ENCODE peak calls at places on chromosome 11, in nine cellular contexts. G is cardiac muscle cell; K is CD8-positive, alpha-beta T cell; F is heart right ventricle; M is kidney epithelial cell; J is CD8-positive, alpha-beta memory T cell; B is neural progenitor cell; D is pancreas; X is effector memory CD4-positive, alpha-beta T cell. T is an unnamed sample.

GRCh38 chr11:102401905-102402304 is 50.7 kb downstream of the TMEM123 start:
- DNase-seq in X (no peak), J (no peak), M (no peak), G (no peak), F (no peak), D (no peak), K (no peak), B (no peak), T (no peak)

GRCh38 chr11:9357041-9357440 is 27.4 kb upstream of the IPO7 start:
- DNase-seq in J (no peak), F (no peak), B (no peak), G (no peak), X (no peak), M (no peak), K (no peak), D (no peak), T (no peak)

GRCh38 chr11:75261902-75262361 is 21.4 kb downstream of the TPBGL start:
- DNase-seq in D (no peak), F (no peak), X (no peak), M (no peak), G (no peak), B (peak; percentile 1), K (no peak), J (no peak), T (no peak)

GRCh38 chr11:117690484-117691205 is 106.4 kb downstream of the DSCAML1 start:
- DNase-seq in M (no peak), X (no peak), J (no peak), B (no peak), F (no peak), D (no peak), G (no peak), K (no peak), T (no peak)

GRCh38 chr11:130798280-130798679 is 118.0 kb downstream of the SNX19 start:
- DNase-seq in D (no peak), F (no peak), M (peak; percentile 94), X (no peak), B (no peak), G (peak; percentile 57), K (no peak), J (no peak), T (peak; percentile 78)

GRCh38 chr11:6067502-6067901 is 36.9 kb upstream of the OR56A1 start:
- DNase-seq in G (no peak), M (no peak), J (no peak), B (no peak), X (no peak), K (no peak), D (no peak), F (no peak), T (no peak)

GRCh38 chr11:131692961-131693360 is 322.5 kb downstream of the NTM start:
- DNase-seq in G (no peak), J (no peak), F (no peak), M (no peak), B (no peak), K (no peak), X (no peak), D (no peak), T (no peak)

GRCh38 chr11:6216501-6216900 is 11.1 kb downstream of the C11orf42 start:
- DNase-seq in K (no peak), B (no peak), J (no peak), X (no peak), D (no peak), M (no peak), F (no peak), G (no peak), T (no peak)

GRCh38 chr11:75543808-75544207 is 18.1 kb upstream of the GDPD5 start:
- DNase-seq in G (no peak), F (no peak), M (no peak), B (no peak), J (no peak), K (no peak), D (no peak), X (no peak), T (no peak)

GRCh38 chr11:126060651-126061220 is 1.9 kb downstream of the CDON start:
- DNase-seq in X (no peak), D (no peak), K (no peak), M (no peak), B (peak; percentile 32), F (no peak), J (no peak), G (no peak), T (no peak)

GRCh38 chr11:27740362-27741024 is 40.2 kb upstream of the BDNF start:
- DNase-seq in M (no peak), F (no peak), J (no peak), K (no peak), G (peak; percentile 13), X (no peak), D (no peak), B (no peak), T (no peak)

GRCh38 chr11:2259897-2260451 is 10.4 kb downstream of the ASCL2 start:
- DNase-seq in K (no peak), J (no peak), F (no peak), G (no peak), B (no peak), X (no peak), D (no peak), M (no peak), T (no peak)

GRCh38 chr11:19419021-19419750 is 178.4 kb upstream of the E2F8 start:
- DNase-seq in F (no peak), D (no peak), B (no peak), J (no peak), X (no peak), M (no peak), K (no peak), G (peak; percentile 74), T (no peak)
- H3K4me3 ChIP-seq in F (no peak overlapping the region), D (no peak overlapping the region), B (no peak overlapping the region), J (no peak overlapping the region), X (no peak overlapping the region), M (no peak overlapping the region), K (no peak overlapping the region), G (no peak overlapping the region), T (no peak overlapping the region)

DNA sequence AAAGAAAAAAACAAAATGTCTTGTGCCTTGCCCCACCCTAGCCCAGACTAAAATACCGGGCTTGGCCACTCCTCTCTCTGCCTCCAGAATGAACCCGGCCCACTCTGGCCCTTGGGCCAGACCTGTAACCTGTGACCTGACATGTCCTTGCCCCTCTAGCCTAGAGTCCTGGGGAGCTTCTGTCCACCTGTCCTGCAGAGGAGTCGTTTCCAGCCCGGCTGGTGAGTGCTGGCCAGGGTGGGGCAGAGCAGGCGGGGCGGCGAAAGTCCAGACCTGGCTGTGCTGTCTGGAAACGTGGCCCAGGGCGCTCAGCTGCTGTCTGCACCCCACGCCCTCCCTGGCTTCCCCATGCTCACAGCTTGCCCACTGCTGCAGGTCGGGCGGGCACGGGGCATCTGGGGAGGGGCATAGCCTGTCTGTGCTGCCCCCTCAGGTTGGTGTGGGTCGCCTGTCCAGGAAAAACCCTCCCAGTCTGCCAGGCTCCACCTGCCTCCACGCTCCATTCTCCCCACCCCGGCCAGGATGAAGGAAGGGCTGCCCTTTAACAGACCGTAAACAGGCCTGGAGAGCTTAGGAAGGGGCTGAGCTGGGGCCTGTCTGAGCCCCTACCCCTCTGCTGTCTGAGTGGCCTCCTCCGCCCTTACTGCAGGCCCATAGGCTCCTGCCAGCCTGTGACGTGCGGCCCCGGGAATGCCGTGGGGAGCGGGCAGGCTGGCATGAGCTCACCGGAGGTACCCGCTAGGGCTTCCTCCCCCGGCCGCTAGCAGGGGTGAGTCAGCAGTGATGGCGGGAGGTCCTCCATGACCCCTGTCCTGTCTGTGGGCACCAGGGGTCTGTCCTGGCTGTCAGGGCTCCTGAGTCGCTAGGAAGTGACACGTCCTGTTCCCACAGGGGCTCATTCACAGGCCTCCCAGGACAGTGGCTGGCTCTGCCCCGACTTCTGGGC is 1.9 kb downstream of the CD151 start:
- DNase-seq in J (no peak), D (peak; percentile 97), B (no peak), F (peak; percentile 84), G (peak; percentile 63), M (peak; percentile 92), X (no peak), K (no peak), T (no peak)
- H3K4me3 ChIP-seq in J (no peak overlapping the region), D (peak overlapping the region; percentile 83), B (no peak overlapping the region), F (peak overlapping the region; percentile 88), G (no peak overlapping the region), M (peak overlapping the region; percentile 75), X (no peak overlapping the region), K (no peak overlapping the region), T (peak overlapping the region; percentile 72)

GRCh38 chr11:24793479-24793878 is 296.6 kb downstream of the LUZP2 start:
- DNase-seq in G (peak; percentile 29), M (no peak), F (no peak), J (no peak), K (no peak), B (no peak), D (no peak), X (no peak), T (no peak)
- H3K4me3 ChIP-seq in G (no peak overlapping the region), M (no peak overlapping the region), F (no peak overlapping the region), J (no peak overlapping the region), K (no peak overlapping the region), B (no peak overlapping the region), D (no peak overlapping the region), X (no peak overlapping the region), T (no peak overlapping the region)

GRCh38 chr11:128686745-128687177 is 7.1 kb upstream of the FLI1 start:
- DNase-seq in X (peak; percentile 30), K (peak; percentile 41), M (no peak), F (no peak), B (peak; percentile 77), G (peak; percentile 73), D (peak; percentile 19), J (peak; percentile 44), T (no peak)

GRCh38 chr11:128685383-128686044 is 8.4 kb upstream of the FLI1 start:
- DNase-seq in K (no peak), F (no peak), J (no peak), X (no peak), B (no peak), D (no peak), G (peak; percentile 47), M (no peak), T (no peak)

GRCh38 chr11:128686045-128686741 is 7.7 kb upstream of the FLI1 start:
- DNase-seq in B (peak; percentile 33), X (no peak), G (no peak), K (no peak), J (no peak), F (no peak), D (no peak), M (no peak), T (no peak)

GRCh38 chr11:128687321-128687720 is 6.6 kb upstream of the FLI1 start:
- DNase-seq in G (peak; percentile 45), F (peak; percentile 51), D (peak; percentile 27), B (peak; percentile 75), K (no peak), M (no peak), X (no peak), J (no peak), T (no peak)

DNA sequence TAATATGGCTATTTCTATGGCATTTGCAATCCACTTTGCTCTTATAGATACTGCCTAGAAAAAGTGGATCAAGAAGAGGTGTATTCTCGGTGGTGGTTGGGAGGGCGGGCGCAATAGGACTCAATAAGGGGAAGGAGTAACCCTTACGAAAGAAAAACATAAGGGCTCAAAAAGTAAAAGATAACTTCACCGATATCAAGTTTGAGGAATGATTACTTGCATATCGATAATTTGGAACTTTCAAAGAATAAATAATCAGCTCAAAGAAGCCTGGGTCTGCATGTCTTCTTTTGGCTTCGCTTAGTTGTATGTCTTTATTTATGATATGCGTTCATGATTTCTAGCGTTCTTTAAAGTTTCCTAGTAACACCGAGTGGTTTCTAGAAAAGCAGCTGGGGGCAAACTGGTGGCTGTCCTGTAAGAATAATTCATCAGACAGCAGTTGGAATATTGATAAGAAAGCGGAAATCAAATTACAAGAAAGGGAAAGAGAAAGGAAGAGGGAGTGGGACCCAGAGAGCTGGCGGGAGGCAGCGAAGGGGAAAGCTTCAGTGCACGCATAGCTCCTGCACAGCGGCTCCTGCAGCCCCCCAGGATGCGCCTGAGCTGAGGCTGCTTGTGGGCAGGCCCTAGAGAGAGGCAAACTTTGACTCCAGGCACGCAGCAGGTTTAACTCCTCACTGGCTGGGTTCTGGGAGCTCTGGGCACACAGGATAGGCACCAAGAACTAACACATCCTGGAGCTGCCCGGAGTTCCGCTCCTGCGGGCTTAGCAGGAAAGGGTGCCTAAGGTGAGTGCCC is 9.1 kb upstream of the FLI1 start:
- DNase-seq in D (no peak), G (no peak), B (peak; percentile 50), K (no peak), J (no peak), M (no peak), F (no peak), X (no peak), T (no peak)
- H3K4me3 ChIP-seq in D (no peak overlapping the region), G (no peak overlapping the region), B (no peak overlapping the region), K (no peak overlapping the region), J (no peak overlapping the region), M (no peak overlapping the region), F (no peak overlapping the region), X (no peak overlapping the region), T (peak overlapping the region; percentile 18)

T was measured in astrocyte of the cerebellum.